ENCODE peak calls at places on chromosomes 12 and 14, in four cellular contexts. M, C, D and J are unnamed samples.

GRCh38 chr12:4069046-4070010 is 196.1 kb upstream of the PARP11 start:
- DNase-seq in C (no peak), M (no peak), D (no peak), J (no peak)

GRCh38 chr14:72780771-72781170 is 113.1 kb downstream of the DPF3 start:
- DNase-seq in D (no peak), M (no peak), C (no peak), J (no peak)

GRCh38 chr12:102010265-102010994 is 51.4 kb downstream of the WASHC3 start:
- DNase-seq in M (peak; percentile 84), C (no peak), D (no peak), J (no peak)

GRCh38 chr14:51283402-51283825 is 43.4 kb downstream of the TMX1 start:
- DNase-seq in C (peak; percentile 74), D (peak; percentile 40), M (no peak), J (peak; percentile 81)

GRCh38 chr12:49296034-49296835 is 1.3 kb downstream of the PRPH start:
- DNase-seq in C (peak; percentile 27), D (peak; percentile 87), M (no peak), J (peak; percentile 69)

GRCh38 chr14:60655898-60656754 is 6.8 kb upstream of the SIX1 start:
- DNase-seq in D (no peak), C (no peak), M (no peak), J (no peak)

GRCh38 chr12:63922446-63922845 is 77.9 kb downstream of the SRGAP1 start:
- DNase-seq in M (no peak), D (no peak), C (peak; percentile 34), J (peak; percentile 55)

GRCh38 chr14:105602799-105603763 is 76.7 kb downstream of the TMEM121 start:
- DNase-seq in C (no peak), D (no peak), M (no peak), J (no peak)

GRCh38 chr12:56086096-56086495 is 6.1 kb downstream of the ERBB3 start:
- DNase-seq in C (no peak), D (peak; percentile 8), M (no peak), J (no peak)

GRCh38 chr14:96105921-96106441 is 66.8 kb downstream of the C14orf132 start:
- DNase-seq in C (no peak), M (no peak), D (no peak), J (no peak)

GRCh38 chr14:55938249-55938791 is 179.9 kb upstream of the PELI2 start:
- DNase-seq in D (no peak), M (no peak), C (no peak), J (no peak)
- TF ChIP-seq CEBPB in D (no peak), M (no peak), C (no peak), J (no peak)

GRCh38 chr14:36856095-36856878 is 194.6 kb downstream of the PAX9 start:
- DNase-seq in M (no peak), C (peak; percentile 41), D (no peak), J (no peak)
- TF ChIP-seq CHD4 in M (no peak), C (no peak), D (no peak), J (no peak)

GRCh38 chr12:47814539-47815170 is 5.0 kb downstream of the HDAC7 start:
- DNase-seq in C (no peak), D (no peak), M (no peak), J (no peak)

GRCh38 chr12:47817272-47818006 is 2.3 kb downstream of the HDAC7 start:
- DNase-seq in C (peak; percentile 50), D (no peak), M (no peak), J (peak; percentile 23)

GRCh38 chr12:47818007-47818376 is 1.7 kb downstream of the HDAC7 start:
- DNase-seq in M (no peak), D (no peak), C (no peak), J (no peak)

GRCh38 chr12:47818382-47818700 is 1.4 kb downstream of the HDAC7 start:
- DNase-seq in C (no peak), M (no peak), D (peak; percentile 51), J (no peak)

GRCh38 chr12:47816646-47817271 is 2.9 kb downstream of the HDAC7 start:
- DNase-seq in M (no peak), C (no peak), D (no peak), J (no peak)
- TF ChIP-seq CEBPB in M (no peak), C (no peak), D (no peak), J (no peak)

GRCh38 chr12:129028824-129029223 is 175.5 kb downstream of the GLT1D1 start:
- DNase-seq in M (no peak), C (no peak), D (no peak), J (no peak)

GRCh38 chr12:129025055-129025454 is 171.8 kb downstream of the GLT1D1 start:
- DNase-seq in D (no peak), C (no peak), M (no peak), J (no peak)
- TF ChIP-seq CHD4 in D (no peak), C (no peak), M (no peak), J (no peak)

DNA sequence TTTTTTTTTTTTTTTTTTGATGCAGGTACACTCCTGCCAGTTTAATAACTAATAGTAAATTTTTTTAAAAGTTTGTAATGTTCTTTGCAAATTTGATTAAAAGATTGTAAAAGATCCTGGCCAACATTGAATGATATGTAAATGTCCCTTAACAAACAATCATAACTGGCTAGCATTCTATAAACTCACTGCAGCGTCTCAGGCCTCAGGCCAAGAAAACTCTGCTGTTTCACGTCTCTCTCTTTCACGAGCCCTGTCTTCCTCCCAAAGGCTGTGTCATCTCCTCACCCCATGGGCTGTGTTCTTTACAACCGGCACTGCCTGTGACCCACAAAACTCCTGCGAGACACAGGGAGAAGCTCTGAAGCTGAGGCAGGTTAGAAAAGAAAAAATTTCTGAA is 103.3 kb downstream of the NUAK1 start:
- DNase-seq in M (no peak), C (no peak), D (no peak), J (no peak)
- TF ChIP-seq CEBPB in M (no peak), C (no peak), D (no peak), J (no peak)

GRCh38 chr12:68418137-68418460 is 85.9 kb upstream of the MDM1 start:
- DNase-seq in M (no peak), D (no peak), C (no peak), J (no peak)
- TF ChIP-seq CHD4 in M (no peak), D (no peak), C (no peak), J (no peak)

DNA sequence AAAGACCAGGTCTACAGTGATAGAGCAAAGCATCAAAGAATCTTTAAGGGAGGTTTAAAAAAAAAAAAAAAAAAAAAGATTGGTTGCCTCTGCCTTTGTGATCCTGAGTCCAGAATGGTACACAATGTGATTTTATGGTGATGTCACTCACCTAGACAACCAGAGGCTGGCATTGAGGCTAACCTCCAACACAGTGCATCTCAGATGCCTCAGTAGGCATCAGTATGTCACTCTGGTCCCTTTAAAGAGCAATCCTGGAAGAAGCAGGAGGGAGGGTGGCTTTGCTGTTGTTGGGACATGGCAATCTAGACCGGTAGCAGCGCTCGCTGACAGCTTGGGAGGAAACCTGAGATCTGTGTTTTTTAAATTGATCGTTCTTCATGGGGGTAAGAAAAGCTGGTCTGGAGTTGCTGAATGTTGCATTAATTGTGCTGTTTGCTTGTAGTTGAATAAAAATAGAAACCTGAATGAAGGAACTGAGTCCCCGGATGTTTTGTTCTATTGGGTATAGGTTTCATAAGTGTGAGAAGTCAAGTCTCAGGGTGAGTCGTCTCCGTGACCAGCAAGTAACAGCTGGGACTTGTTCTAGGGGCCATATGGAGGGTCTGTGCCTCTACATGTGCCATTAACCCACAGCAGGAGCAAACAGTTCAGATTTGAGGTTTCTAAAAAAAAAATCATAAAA is 9.3 kb downstream of the PEBP1 start:
- DNase-seq in C (no peak), D (no peak), M (no peak), J (no peak)
- TF ChIP-seq CEBPB in C (no peak), D (no peak), M (no peak), J (no peak)

DNA sequence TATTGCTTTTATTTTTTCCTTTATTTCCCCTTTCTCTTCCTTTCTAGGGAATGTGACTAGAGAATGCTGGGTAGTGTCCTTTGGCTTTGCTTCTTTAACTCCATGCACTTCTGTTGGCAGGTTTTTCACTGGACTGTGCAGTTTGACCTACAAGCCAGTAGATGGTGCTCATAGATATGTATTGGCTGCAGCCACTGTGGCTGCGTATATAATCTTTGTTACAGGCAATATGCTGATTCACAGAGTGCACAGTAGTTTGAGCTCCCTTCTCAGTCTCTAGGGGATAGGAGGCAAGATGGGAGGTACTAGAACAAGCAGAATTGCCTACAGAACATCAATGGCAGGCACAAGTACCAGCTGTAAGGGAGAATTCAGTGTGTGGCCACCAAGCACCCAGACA is 503.5 kb downstream of the LRFN5 start:
- DNase-seq in C (peak; percentile 27), M (no peak), D (no peak), J (peak; percentile 66)
- TF ChIP-seq CHD4 in C (no peak), M (no peak), D (no peak), J (no peak)

GRCh38 chr12:26493656-26494055 is 298.3 kb downstream of the SSPN start:
- DNase-seq in C (no peak), D (no peak), M (no peak), J (no peak)

GRCh38 chr12:26489908-26490307 is 294.5 kb downstream of the SSPN start:
- DNase-seq in D (no peak), C (no peak), M (no peak), J (no peak)

GRCh38 chr12:26492406-26492805 is 297.0 kb downstream of the SSPN start:
- DNase-seq in C (no peak), M (no peak), D (no peak), J (no peak)

GRCh38 chr12:26488339-26488738 is 293.0 kb downstream of the SSPN start:
- DNase-seq in M (no peak), C (no peak), D (no peak), J (no peak)
- TF ChIP-seq CEBPB in M (no peak), C (no peak), D (no peak), J (no peak)